ENCODE peak calls at places on chromosomes 13 and 19, in eight cellular contexts. E is stimulated activated naive B cell treated with anti-CD40 and anti-IgM and Interleukin-4, amounts not matched to agents 10 μg/mL and 1 μg/mL and 100 μg/mL, for 72 hours; I is NAMALWA; S is omental fat pad; B is stimulated activated naive CD4-positive, alpha-beta T cell; K is activated CD4-positive, alpha-beta memory T cell treated with anti-CD3 and anti-CD28 coated beads, Interleukin-2, amount 10 ng/mL, durations not matched to agents 7 days and 5 days; L is stimulated activated CD4-positive, alpha-beta T cell treated with anti-CD3 and anti-CD28 coated beads, Interleukin-15, amount 100 ng/mL, for 1 hour; G is anterior cingulate cortex. Q is an unnamed sample.

GRCh38 chr13:37134411-37135041 is 29.1 kb upstream of the CSNK1A1L start:
- DNase-seq in E (no peak), I (no peak), S (no peak), B (no peak), K (no peak), L (no peak), G (no peak), Q (no peak)

GRCh38 chr19:47240561-47240960 is 9.6 kb upstream of the BBC3 start:
- DNase-seq in E (no peak), I (no peak), S (no peak), B (no peak), K (no peak), L (no peak), G (no peak), Q (no peak)

GRCh38 chr19:741506-742131 is 9.3 kb upstream of the MISP start:
- DNase-seq in E (no peak), I (peak; percentile 82), S (no peak), B (no peak), K (no peak), L (no peak), G (no peak), Q (no peak)

GRCh38 chr19:54470276-54470887 is 2.7 kb downstream of the CDC42EP5 start:
- DNase-seq in E (no peak), I (no peak), S (no peak), B (no peak), K (no peak), L (no peak), G (no peak), Q (no peak)

GRCh38 chr19:15378529-15379082 is 981 bp downstream of the AKAP8 start:
- DNase-seq in E (no peak), I (peak; percentile 77), S (no peak), B (peak; percentile 50), K (peak; percentile 63), L (peak; percentile 26), G (peak; percentile 20), Q (peak; percentile 26)

GRCh38 chr13:52994051-52994450 is 34.6 kb upstream of the OLFM4 start:
- DNase-seq in E (no peak), I (no peak), S (no peak), B (no peak), K (no peak), L (no peak), G (no peak), Q (no peak)

GRCh38 chr13:113748862-113749451 is 10.1 kb upstream of the TMEM255B start:
- DNase-seq in E (no peak), I (no peak), S (no peak), B (no peak), K (no peak), L (no peak), G (no peak), Q (no peak)

GRCh38 chr19:49324801-49325491 is at the start of gene SLC6A16:
- DNase-seq in E (no peak), I (no peak), S (no peak), B (no peak), K (no peak), L (no peak), G (no peak), Q (no peak)

GRCh38 chr13:112781881-112782361 is 92.1 kb downstream of the ATP11A start:
- DNase-seq in E (no peak), I (no peak), S (no peak), B (no peak), K (no peak), L (no peak), G (peak; percentile 44), Q (no peak)

GRCh38 chr13:111860161-111860560 is 206.8 kb upstream of the SOX1 start:
- DNase-seq in E (no peak), I (no peak), S (no peak), B (no peak), K (no peak), L (no peak), G (no peak), Q (no peak)

GRCh38 chr19:40691421-40692211 is 1.2 kb upstream of the NUMBL start:
- DNase-seq in E (no peak), I (peak; percentile 51), S (no peak), B (peak; percentile 22), K (no peak), L (no peak), G (no peak), Q (peak; percentile 28)

GRCh38 chr19:49056101-49056901 is 1.2 kb downstream of the CGB7 start:
- DNase-seq in E (peak; percentile 35), I (no peak), S (no peak), B (peak; percentile 31), K (peak; percentile 60), L (peak; percentile 40), G (no peak), Q (no peak)

GRCh38 chr19:34189917-34190425 is 17.7 kb downstream of the LSM14A start:
- DNase-seq in E (no peak), I (no peak), S (no peak), B (no peak), K (no peak), L (no peak), G (no peak), Q (no peak)

GRCh38 chr19:48683349-48683748 is 10.5 kb upstream of the NTN5 start:
- DNase-seq in E (no peak), I (no peak), S (no peak), B (no peak), K (no peak), L (no peak), G (peak; percentile 65), Q (peak; percentile 39)

GRCh38 chr13:91232716-91233115 is 114.8 kb upstream of the MIR17HG start:
- DNase-seq in E (no peak), I (no peak), S (no peak), B (no peak), K (no peak), L (no peak), G (no peak), Q (no peak)

GRCh38 chr13:94712812-94713555 is 639 bp upstream of the SOX21 start:
- DNase-seq in E (peak; percentile 4), I (no peak), S (no peak), B (no peak), K (no peak), L (no peak), G (peak; percentile 68), Q (peak; percentile 21)

GRCh38 chr19:51803965-51804364 is 9.0 kb downstream of the FPR3 start:
- DNase-seq in E (no peak), I (no peak), S (no peak), B (no peak), K (no peak), L (no peak), G (no peak), Q (no peak)

GRCh38 chr19:38930776-38931761 is at the start of gene MRPS12:
- DNase-seq in E (peak; percentile 98), I (peak; percentile 99), S (peak; percentile 92), B (no peak), K (peak; percentile 99), L (peak; percentile 93), G (peak; percentile 98), Q (peak; percentile 98)

GRCh38 chr19:42066075-42066754 is 3.8 kb downstream of the GRIK5 start:
- DNase-seq in E (no peak), I (peak; percentile 44), S (no peak), B (no peak), K (peak; percentile 45), L (no peak), G (peak; percentile 64), Q (peak; percentile 14)

GRCh38 chr19:29967623-29968022 is 25.6 kb downstream of the URI1 start:
- DNase-seq in E (no peak), I (no peak), S (no peak), B (no peak), K (no peak), L (no peak), G (no peak), Q (no peak)

GRCh38 chr19:16908759-16909158 is 20.0 kb downstream of the F2RL3 start:
- DNase-seq in E (no peak), I (no peak), S (no peak), B (no peak), K (no peak), L (no peak), G (no peak), Q (no peak)

GRCh38 chr13:37769078-37769477 is 100.5 kb downstream of the TRPC4 start:
- DNase-seq in E (no peak), I (peak; percentile 44), S (no peak), B (no peak), K (no peak), L (no peak), G (no peak), Q (no peak)

GRCh38 chr19:48290923-48291700 is 21.2 kb downstream of the ZNF114 start:
- DNase-seq in E (peak; percentile 20), I (peak; percentile 55), S (peak; percentile 71), B (peak; percentile 68), K (peak; percentile 59), L (peak; percentile 51), G (peak; percentile 58), Q (peak; percentile 15)

GRCh38 chr13:33761744-33762143 is 56.2 kb upstream of the RFC3 start:
- DNase-seq in E (no peak), I (peak; percentile 19), S (no peak), B (no peak), K (no peak), L (no peak), G (no peak), Q (no peak)

GRCh38 chr19:34448191-34448590 is 20.0 kb downstream of the UBA2 start:
- DNase-seq in E (no peak), I (no peak), S (no peak), B (no peak), K (no peak), L (no peak), G (no peak), Q (no peak)

GRCh38 chr19:11685676-11686650 is 52.8 kb downstream of the ZNF823 start:
- DNase-seq in E (no peak), I (no peak), S (no peak), B (no peak), K (no peak), L (no peak), G (no peak), Q (no peak)